ENCODE peak calls at places on chromosomes 12 and 14, in eight cellular contexts. S is GM10248, G is head of caudate nucleus, B is AG20443, Z is lower leg skin, N is SK-N-MC, H is right atrium auricular region, I is epithelial cell of proximal tubule. U is an unnamed sample.

GRCh38 chr14:23034498-23035302 is at the start of gene PSMB5:
- DNase-seq in S (peak; percentile 90), G (peak; percentile 90), B (peak; percentile 94), Z (peak; percentile 91), N (peak; percentile 92), H (peak; percentile 93), I (peak; percentile 93), U (peak; percentile 89)

GRCh38 chr14:92254786-92255185 is 68.2 kb upstream of the SLC24A4 start:
- DNase-seq in S (no peak), G (peak; percentile 36), B (peak; percentile 84), Z (no peak), N (no peak), H (no peak), I (no peak), U (peak; percentile 41)

GRCh38 chr12:26867084-26867483 is 34.1 kb upstream of the ITPR2 start:
- DNase-seq in S (peak; percentile 54), G (no peak), B (no peak), Z (no peak), N (no peak), H (no peak), I (no peak), U (no peak)

GRCh38 chr14:105529506-105530445 is 3.4 kb downstream of the TMEM121 start:
- DNase-seq in S (peak; percentile 47), G (peak; percentile 21), B (no peak), Z (no peak), N (no peak), H (no peak), I (no peak), U (no peak)

GRCh38 chr12:42791399-42791798 is 201.9 kb upstream of the PRICKLE1 start:
- DNase-seq in S (no peak), G (no peak), B (no peak), Z (no peak), N (no peak), H (no peak), I (no peak), U (no peak)

GRCh38 chr14:104794099-104794498 is 1.4 kb downstream of the AKT1 start:
- DNase-seq in S (peak; percentile 62), G (no peak), B (peak; percentile 90), Z (no peak), N (no peak), H (no peak), I (no peak), U (peak; percentile 72)

GRCh38 chr14:94795372-94795771 is 25.5 kb upstream of the GSC start:
- DNase-seq in S (no peak), G (no peak), B (no peak), Z (no peak), N (no peak), H (no peak), I (no peak), U (no peak)

GRCh38 chr12:109393437-109394345 is 46.0 kb downstream of the MYO1H start:
- DNase-seq in S (peak; percentile 79), G (peak; percentile 52), B (peak; percentile 88), Z (peak; percentile 27), N (peak; percentile 45), H (no peak), I (no peak), U (no peak)

GRCh38 chr12:48001426-48002178 is 2.7 kb downstream of the COL2A1 start:
- DNase-seq in S (no peak), G (peak; percentile 11), B (peak; percentile 87), Z (no peak), N (no peak), H (no peak), I (no peak), U (peak; percentile 44)

GRCh38 chr12:46386360-46386867 is 13.8 kb upstream of the SLC38A2 start:
- DNase-seq in S (no peak), G (no peak), B (peak; percentile 26), Z (no peak), N (no peak), H (no peak), I (peak; percentile 67), U (no peak)

GRCh38 chr14:39186941-39187525 is 12.0 kb downstream of the PNN start:
- DNase-seq in S (no peak), G (no peak), B (no peak), Z (no peak), N (no peak), H (no peak), I (no peak), U (no peak)

GRCh38 chr14:29927596-29928341 is at the start of gene PRKD1:
- DNase-seq in S (peak; percentile 12), G (peak; percentile 72), B (peak; percentile 90), Z (no peak), N (no peak), H (peak; percentile 62), I (no peak), U (peak; percentile 42)

GRCh38 chr14:57865450-57866198 is at the start of gene SLC35F4:
- DNase-seq in S (peak; percentile 24), G (peak; percentile 41), B (peak; percentile 62), Z (no peak), N (no peak), H (no peak), I (no peak), U (no peak)

GRCh38 chr12:56220611-56221232 is 1.0 kb downstream of the RNF41 start:
- DNase-seq in S (no peak), G (no peak), B (peak; percentile 56), Z (no peak), N (no peak), H (no peak), I (peak; percentile 32), U (no peak)

GRCh38 chr14:37594916-37595808 is at the start of the genes FOXA1 and TTC6:
- DNase-seq in S (no peak), G (no peak), B (peak; percentile 69), Z (no peak), N (no peak), H (no peak), I (no peak), U (peak; percentile 77)

GRCh38 chr14:76760331-76761197 is 704 bp upstream of the VASH1 start:
- DNase-seq in S (no peak), G (no peak), B (no peak), Z (no peak), N (no peak), H (no peak), I (no peak), U (no peak)

GRCh38 chr12:59911516-59911915 is 315.7 kb downstream of the SLC16A7 start:
- DNase-seq in S (no peak), G (no peak), B (no peak), Z (no peak), N (no peak), H (no peak), I (no peak), U (no peak)

GRCh38 chr14:23053426-23053825 is 3.9 kb downstream of the CDH24 start:
- DNase-seq in S (no peak), G (no peak), B (no peak), Z (no peak), N (no peak), H (no peak), I (no peak), U (no peak)